ENCODE peak calls at places on chromosomes 7 and 10, in eight cellular contexts. G is cardiac muscle cell; D is Calu3; I is uterus; K is naive thymus-derived CD8-positive, alpha-beta T cell; U is ELF-1; J is activated CD8-positive, alpha-beta T cell treated with anti-CD3 and anti-CD28 coated beads for 36 hours; B is NCI-H2029. L is an unnamed sample.

GRCh38 chr7:158988302-158988862 is 132.0 kb downstream of the DYNC2I1 start:
- DNase-seq in G (no peak), D (no peak), I (no peak), K (no peak), U (no peak), J (no peak), B (no peak), L (no peak)

GRCh38 chr10:70617798-70618568 is 15.4 kb upstream of the PRF1 start:
- DNase-seq in G (no peak), D (no peak), I (no peak), K (no peak), U (no peak), J (peak), B (no peak), L (no peak)

GRCh38 chr7:8418627-8419245 is 14.7 kb upstream of the NXPH1 start:
- DNase-seq in G (peak), D (peak), I (no peak), K (peak), U (no peak), J (peak), B (peak), L (peak)

GRCh38 chr10:90125966-90126600 is 424.7 kb downstream of the KIF20B start:
- DNase-seq in G (no peak), D (no peak), I (no peak), K (no peak), U (no peak), J (no peak), B (no peak), L (no peak)

GRCh38 chr7:21261627-21262564 is 166.0 kb upstream of the SP4 start:
- DNase-seq in G (peak), D (peak), I (no peak), K (peak), U (peak), J (peak), B (peak), L (no peak)

GRCh38 chr10:48798486-48799254 is 114.0 kb downstream of the WDFY4 start:
- DNase-seq in G (no peak), D (no peak), I (no peak), K (no peak), U (no peak), J (no peak), B (no peak), L (no peak)

GRCh38 chr10:130136214-130137076 is at the start of gene GLRX3:
- DNase-seq in G (peak), D (peak), I (peak), K (peak), U (peak), J (peak), B (peak), L (peak)

GRCh38 chr7:14766747-14767146 is 135.8 kb downstream of the DGKB start:
- DNase-seq in G (no peak), D (no peak), I (no peak), K (no peak), U (no peak), J (no peak), B (no peak), L (no peak)

GRCh38 chr10:71039551-71039950 is 151.2 kb upstream of the PCBD1 start:
- DNase-seq in G (no peak), D (no peak), I (no peak), K (no peak), U (no peak), J (no peak), B (no peak), L (no peak)

GRCh38 chr7:44289341-44290249 is 35.8 kb downstream of the CAMK2B start:
- DNase-seq in G (no peak), D (no peak), I (peak), K (no peak), U (no peak), J (no peak), B (no peak), L (no peak)